ENCODE peak calls at places on chromosomes 16 and 17, in six cellular contexts. T is K562, G is HepG2, W is SK-N-SH, E is HCT116, I is GM12878. C is an unnamed sample.

GRCh38 chr16:22132801-22133200 is 29.5 kb upstream of the SDR42E2 start:
- DNase-seq in T (no peak), G (no peak), W (no peak), E (no peak), I (no peak), C (no peak)

GRCh38 chr16:25040543-25040942 is 25.4 kb upstream of the ARHGAP17 start:
- DNase-seq in T (no peak), G (no peak), W (no peak), E (no peak), I (no peak), C (no peak)

GRCh38 chr17:68089881-68090280 is 54.3 kb downstream of the KPNA2 start:
- DNase-seq in T (no peak), G (peak; percentile 80), W (no peak), E (peak; percentile 72), I (no peak), C (no peak)

GRCh38 chr17:72119963-72120877 is 600 bp upstream of the SOX9 start:
- DNase-seq in T (no peak), G (peak; percentile 79), W (peak; percentile 79), E (peak; percentile 64), I (no peak), C (no peak)

GRCh38 chr16:30923554-30924085 is at the start of gene FBXL19:
- DNase-seq in T (no peak), G (no peak), W (peak; percentile 87), E (no peak), I (no peak), C (no peak)

GRCh38 chr17:53227514-53227913 is 595.2 kb upstream of the KIF2B start:
- DNase-seq in T (no peak), G (no peak), W (no peak), E (no peak), I (no peak), C (no peak)

GRCh38 chr17:69501591-69502468 is 87.3 kb downstream of the MAP2K6 start:
- DNase-seq in T (no peak), G (peak; percentile 78), W (no peak), E (no peak), I (no peak), C (peak; percentile 28)

GRCh38 chr16:64627288-64627687 is 494.6 kb downstream of the CDH11 start:
- DNase-seq in T (no peak), G (no peak), W (no peak), E (no peak), I (no peak), C (no peak)

GRCh38 chr17:2749784-2750181 is 331 bp upstream of the CCDC92B start:
- DNase-seq in T (peak; percentile 84), G (peak; percentile 43), W (peak; percentile 92), E (peak; percentile 38), I (peak; percentile 4), C (no peak)

GRCh38 chr16:4097826-4098240 is 18.4 kb downstream of the ADCY9 start:
- DNase-seq in T (no peak), G (no peak), W (no peak), E (no peak), I (no peak), C (peak; percentile 53)

GRCh38 chr16:81630632-81631026 is 148.5 kb upstream of the PLCG2 start:
- DNase-seq in T (no peak), G (no peak), W (no peak), E (no peak), I (no peak), C (no peak)

GRCh38 chr17:79980246-79981043 is 55.2 kb downstream of the TBC1D16 start:
- DNase-seq in T (no peak), G (no peak), W (peak; percentile 26), E (no peak), I (no peak), C (no peak)

GRCh38 chr17:82457071-82457789 is 1.3 kb upstream of the NARF start:
- DNase-seq in T (no peak), G (peak; percentile 69), W (no peak), E (no peak), I (no peak), C (no peak)

GRCh38 chr16:56257260-56257659 is 66.0 kb downstream of the GNAO1 start:
- DNase-seq in T (no peak), G (no peak), W (peak; percentile 63), E (no peak), I (no peak), C (no peak)

GRCh38 chr17:59492091-59492451 is 73.3 kb upstream of the DHX40 start:
- DNase-seq in T (no peak), G (no peak), W (no peak), E (no peak), I (no peak), C (no peak)

GRCh38 chr17:2259769-2260536 is 43.6 kb downstream of the SMG6 start:
- DNase-seq in T (no peak), G (no peak), W (no peak), E (no peak), I (peak; percentile 85), C (no peak)

GRCh38 chr17:74460996-74461395 is 5.4 kb upstream of the CD300A start:
- DNase-seq in T (no peak), G (no peak), W (no peak), E (no peak), I (no peak), C (no peak)

GRCh38 chr17:3914319-3914685 is 2.0 kb downstream of the P2RX1 start:
- DNase-seq in T (no peak), G (no peak), W (no peak), E (no peak), I (peak; percentile 49), C (no peak)

GRCh38 chr17:39619786-39620101 is 7.0 kb upstream of the PPP1R1B start:
- DNase-seq in T (no peak), G (peak; percentile 44), W (no peak), E (no peak), I (no peak), C (no peak)

GRCh38 chr17:48542114-48542955 is 2.6 kb downstream of the HOXB2 start:
- DNase-seq in T (no peak), G (no peak), W (no peak), E (no peak), I (no peak), C (no peak)

GRCh38 chr16:81896902-81897301 is 114.4 kb downstream of the SDR42E1 start:
- DNase-seq in T (no peak), G (no peak), W (no peak), E (no peak), I (no peak), C (no peak)

GRCh38 chr17:40366076-40366860 is 1.7 kb upstream of the GJD3 start:
- DNase-seq in T (peak; percentile 4), G (no peak), W (no peak), E (no peak), I (no peak), C (no peak)

GRCh38 chr17:2402517-2402916 is 1.7 kb upstream of the MNT start:
- DNase-seq in T (no peak), G (no peak), W (no peak), E (no peak), I (no peak), C (no peak)

GRCh38 chr16:81167851-81168250 is 70.6 kb upstream of the BCO1 start:
- DNase-seq in T (no peak), G (no peak), W (no peak), E (no peak), I (no peak), C (no peak)

GRCh38 chr17:17711708-17712141 is 30.5 kb downstream of the RAI1 start:
- DNase-seq in T (no peak), G (peak; percentile 52), W (peak; percentile 50), E (no peak), I (no peak), C (no peak)

GRCh38 chr17:62565817-62566216 is 61.7 kb upstream of the MRC2 start:
- DNase-seq in T (no peak), G (no peak), W (no peak), E (no peak), I (no peak), C (no peak)

GRCh38 chr16:58028541-58029070 is 3.1 kb downstream of the MMP15 start:
- DNase-seq in T (no peak), G (no peak), W (peak; percentile 9), E (no peak), I (no peak), C (no peak)

GRCh38 chr16:58028168-58028455 is 2.6 kb downstream of the MMP15 start:
- DNase-seq in T (no peak), G (no peak), W (no peak), E (no peak), I (no peak), C (no peak)

GRCh38 chr16:58031016-58031800 is 5.7 kb downstream of the MMP15 start:
- DNase-seq in T (no peak), G (no peak), W (peak; percentile 14), E (no peak), I (no peak), C (no peak)

GRCh38 chr16:58029410-58029809 is 3.9 kb downstream of the MMP15 start:
- DNase-seq in T (no peak), G (no peak), W (no peak), E (no peak), I (no peak), C (no peak)

DNA sequence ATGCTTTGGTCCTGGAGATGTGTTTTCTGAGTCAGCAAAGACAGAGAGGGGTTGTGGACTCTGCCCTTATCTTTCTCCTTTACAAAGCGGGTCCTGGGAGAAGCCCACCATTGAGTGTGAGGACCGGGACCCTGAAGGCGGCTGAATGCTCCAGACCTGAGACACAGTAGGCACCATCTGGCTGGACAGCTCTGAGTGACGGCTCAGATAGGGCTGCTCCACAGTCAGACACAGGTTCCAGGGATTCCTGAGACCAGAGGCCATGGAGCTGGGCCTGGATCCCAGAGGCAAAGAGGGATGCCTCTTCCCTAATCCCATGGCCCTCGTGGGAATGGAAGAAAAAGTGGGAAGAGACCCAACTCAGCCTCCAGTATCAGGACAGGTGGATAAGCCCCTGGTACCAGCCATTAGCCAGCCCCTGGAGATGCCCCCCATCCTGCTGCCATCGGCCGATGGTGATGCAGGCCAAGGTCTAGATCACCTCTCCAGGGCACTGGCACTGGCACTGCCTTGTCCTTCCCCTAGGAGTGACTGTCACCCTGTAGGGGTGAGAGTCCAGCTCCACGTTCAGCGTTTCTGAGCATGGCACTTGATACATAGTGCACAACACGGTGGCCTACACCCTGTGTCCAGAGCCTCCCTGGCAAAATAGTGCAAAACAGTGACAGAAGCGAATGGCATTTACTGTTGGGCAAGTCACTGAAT is 4.7 kb downstream of the MMP15 start:
- DNase-seq in T (no peak), G (no peak), W (no peak), E (no peak), I (no peak), C (no peak)
- H3K27ac ChIP-seq in T (no peak overlapping the region), G (no peak overlapping the region), W (no peak overlapping the region), E (no peak overlapping the region), I (no peak overlapping the region), C (no peak overlapping the region)

DNA sequence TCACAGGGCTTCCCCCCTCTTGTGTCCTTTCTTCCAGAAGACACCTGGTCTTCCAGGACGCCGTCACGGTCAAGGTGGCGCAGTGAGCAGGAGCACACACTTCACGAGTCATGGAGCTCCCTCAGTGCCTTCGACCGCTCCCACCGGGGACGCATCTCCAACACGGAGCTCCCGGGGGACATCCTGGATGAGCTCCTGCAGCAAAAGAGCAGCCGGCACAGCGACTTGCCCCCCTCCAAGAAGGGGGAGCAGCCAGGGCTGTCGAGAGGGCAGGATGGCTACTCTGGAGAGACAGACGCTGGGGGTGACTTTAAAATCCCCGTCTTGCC is 199.6 kb downstream of the KATNIP start:
- DNase-seq in T (no peak), G (no peak), W (no peak), E (no peak), I (no peak), C (no peak)
- TF ChIP-seq POLR2AphosphoS5 in T (no peak), G (no peak), W (no peak), E (no peak), I (no peak), C (no peak)

GRCh38 chr17:19269641-19270040 is 32.5 kb downstream of the EPN2 start:
- DNase-seq in T (no peak), G (no peak), W (no peak), E (no peak), I (no peak), C (no peak)
- H3K9ac ChIP-seq in T (no peak overlapping the region), G (no peak overlapping the region), W (no peak overlapping the region), E (no peak overlapping the region), I (no peak overlapping the region), C (no peak overlapping the region)

GRCh38 chr16:87074635-87075318 is 242.4 kb downstream of the C16orf95 start:
- DNase-seq in T (no peak), G (no peak), W (no peak), E (no peak), I (peak; percentile 68), C (no peak)
- H3K27ac ChIP-seq in T (no peak overlapping the region), G (no peak overlapping the region), W (no peak overlapping the region), E (no peak overlapping the region), I (peak overlapping the region; percentile 33), C (no peak overlapping the region)

C was measured in SK-N-MC.